ENCODE peak calls at places on chromosomes 7 and 10, in four cellular contexts. A is activated T-cell treated with anti-CD3 and anti-CD28 coated beads for 24 hours, P is mucosa of gallbladder, Q is amygdala. E is an unnamed sample.

GRCh38 chr7:131859162-131859821 is 302.9 kb upstream of the PODXL start:
- DNase-seq in A (peak; percentile 14), P (peak; percentile 70), Q (peak; percentile 28), E (peak; percentile 74)

GRCh38 chr7:136183981-136184380 is 206.8 kb upstream of the MTPN start:
- DNase-seq in A (no peak), P (no peak), Q (no peak), E (no peak)

GRCh38 chr10:113097046-113097415 is 147.0 kb downstream of the TCF7L2 start:
- DNase-seq in A (no peak), P (no peak), Q (no peak), E (no peak)

GRCh38 chr10:131650169-131650705 is 250.6 kb upstream of the PPP2R2D start:
- DNase-seq in A (no peak), P (no peak), Q (no peak), E (no peak)

GRCh38 chr10:110843031-110843430 is 28.7 kb upstream of the PDCD4 start:
- DNase-seq in A (peak; percentile 18), P (no peak), Q (no peak), E (no peak)

GRCh38 chr7:42449431-42449830 is 212.4 kb upstream of the GLI3 start:
- DNase-seq in A (no peak), P (no peak), Q (no peak), E (no peak)

GRCh38 chr7:133235212-133235883 is 17.5 kb upstream of the EXOC4 start:
- DNase-seq in A (no peak), P (no peak), Q (no peak), E (no peak)

GRCh38 chr7:24290004-24290641 is 6.1 kb downstream of the NPY start:
- DNase-seq in A (peak; percentile 42), P (no peak), Q (no peak), E (no peak)

GRCh38 chr10:5921746-5922145 is 31.7 kb downstream of the FBH1 start:
- DNase-seq in A (no peak), P (no peak), Q (no peak), E (no peak)

GRCh38 chr7:42278360-42278759 is 41.4 kb upstream of the GLI3 start:
- DNase-seq in A (no peak), P (no peak), Q (no peak), E (no peak)

GRCh38 chr10:87558333-87558732 is 53.6 kb downstream of the MINPP1 start:
- DNase-seq in A (no peak), P (no peak), Q (no peak), E (no peak)

GRCh38 chr7:130845581-130846085 is 111.6 kb upstream of the KLF14 start:
- DNase-seq in A (no peak), P (no peak), Q (no peak), E (no peak)

GRCh38 chr7:19561121-19561805 is 147.6 kb downstream of the POLR1F start:
- DNase-seq in A (no peak), P (no peak), Q (no peak), E (no peak)

GRCh38 chr10:117246997-117247667 is 6.2 kb downstream of the SLC18A2 start:
- DNase-seq in A (no peak), P (no peak), Q (no peak), E (no peak)

GRCh38 chr10:94279835-94280709 is 82.7 kb downstream of the NOC3L start:
- DNase-seq in A (peak; percentile 35), P (no peak), Q (no peak), E (peak; percentile 45)

GRCh38 chr7:39749177-39749576 is 125.8 kb downstream of the RALA start:
- DNase-seq in A (no peak), P (no peak), Q (no peak), E (no peak)

GRCh38 chr7:90165724-90166123 is 11.5 kb downstream of the STEAP1 start:
- DNase-seq in A (no peak), P (peak; percentile 27), Q (no peak), E (no peak)

GRCh38 chr7:157675427-157675930 is 338.7 kb downstream of the DNAJB6 start:
- DNase-seq in A (no peak), P (no peak), Q (no peak), E (no peak)

GRCh38 chr7:22696672-22697071 is 30.3 kb upstream of the IL6 start:
- DNase-seq in A (no peak), P (no peak), Q (no peak), E (no peak)

GRCh38 chr10:61662794-61663259 is at the start of gene CABCOCO1:
- DNase-seq in A (no peak), P (peak; percentile 57), Q (peak; percentile 74), E (peak; percentile 59)

GRCh38 chr10:29668628-29669027 is 33.9 kb upstream of the SVIL start:
- DNase-seq in A (no peak), P (no peak), Q (no peak), E (no peak)

GRCh38 chr10:49300140-49300974 is 1.4 kb downstream of the C10orf71 start:
- DNase-seq in A (no peak), P (no peak), Q (no peak), E (peak; percentile 24)

GRCh38 chr10:76082956-76083355 is 651.5 kb downstream of the LRMDA start:
- DNase-seq in A (no peak), P (no peak), Q (no peak), E (no peak)

GRCh38 chr7:151386301-151387160 is 23.3 kb downstream of the WDR86 start:
- DNase-seq in A (no peak), P (no peak), Q (no peak), E (no peak)

GRCh38 chr10:29698766-29699490 is 64.2 kb upstream of the SVIL start:
- DNase-seq in A (no peak), P (no peak), Q (no peak), E (no peak)

GRCh38 chr10:121741246-121741645 is 143.0 kb upstream of the FGFR2 start:
- DNase-seq in A (no peak), P (no peak), Q (no peak), E (no peak)

GRCh38 chr7:2927592-2927991 is 83.5 kb upstream of the GNA12 start:
- DNase-seq in A (no peak), P (no peak), Q (no peak), E (no peak)

GRCh38 chr10:51389415-51390342 is 309.7 kb downstream of the CSTF2T start:
- DNase-seq in A (peak; percentile 19), P (no peak), Q (peak; percentile 3), E (no peak)

GRCh38 chr10:77049896-77050295 is 587.7 kb downstream of the KCNMA1 start:
- DNase-seq in A (no peak), P (no peak), Q (no peak), E (no peak)

GRCh38 chr7:95871078-95871848 is 98.9 kb downstream of the DYNC1I1 start:
- DNase-seq in A (no peak), P (peak; percentile 48), Q (peak; percentile 4), E (peak; percentile 39)

GRCh38 chr10:11724938-11725776 is 17.0 kb upstream of the ECHDC3 start:
- DNase-seq in A (no peak), P (no peak), Q (no peak), E (peak; percentile 29)

GRCh38 chr10:91077549-91078017 is 142.9 kb upstream of the PCGF5 start:
- DNase-seq in A (no peak), P (peak; percentile 83), Q (no peak), E (peak; percentile 85)

GRCh38 chr7:100022621-100023020 is 7.2 kb downstream of the ZKSCAN1 start:
- DNase-seq in A (no peak), P (peak; percentile 53), Q (no peak), E (peak; percentile 58)

GRCh38 chr10:24381235-24382010 is 172.5 kb downstream of the KIAA1217 start:
- DNase-seq in A (no peak), P (no peak), Q (no peak), E (no peak)

GRCh38 chr10:130747946-130748345 is 563.6 kb downstream of the TCERG1L start:
- DNase-seq in A (no peak), P (no peak), Q (no peak), E (no peak)